ENCODE peak calls at places on chromosomes 2 and 18, in four cellular contexts. M is iris pigment epithelial cell; B is activated CD8-positive, alpha-beta T cell treated with anti-CD3 and anti-CD28 coated beads for 36 hours; H is NCI-H1436. A is an unnamed sample.
A peak's percentile ranks its signal among the peaks of the same experiment; 100 is the strongest.

GRCh38 chr2:157793053-157793612 is 83.0 kb downstream of the ACVR1 start:
- DNase-seq in M (peak; percentile 17), B (no peak), H (no peak), A (no peak)

GRCh38 chr2:108813732-108814131 is 27.2 kb downstream of the CCDC138 start:
- DNase-seq in M (peak; percentile 17), B (no peak), H (no peak), A (no peak)

GRCh38 chr18:68418226-68418868 is 296.6 kb downstream of the TMX3 start:
- DNase-seq in M (no peak), B (no peak), H (no peak), A (no peak)

GRCh38 chr2:72138921-72139381 is 8.7 kb downstream of the CYP26B1 start:
- DNase-seq in M (no peak), B (no peak), H (no peak), A (no peak)

GRCh38 chr2:85777441-85777861 is 23.7 kb downstream of the ATOH8 start:
- DNase-seq in M (no peak), B (no peak), H (no peak), A (no peak)

GRCh38 chr2:65429799-65430514 is 2.4 kb downstream of the SPRED2 start:
- DNase-seq in M (no peak), B (no peak), H (no peak), A (no peak)

GRCh38 chr2:186256540-186256939 is 229.5 kb upstream of the ZC3H15 start:
- DNase-seq in M (peak; percentile 45), B (no peak), H (peak; percentile 33), A (no peak)

GRCh38 chr2:205734436-205734835 is 52.1 kb downstream of the NRP2 start:
- DNase-seq in M (peak; percentile 95), B (no peak), H (no peak), A (peak; percentile 50)

GRCh38 chr2:27485496-27485895 is 4.0 kb downstream of the IFT172 start:
- DNase-seq in M (no peak), B (no peak), H (no peak), A (no peak)

GRCh38 chr2:237259201-237259600 is 154.8 kb downstream of the COL6A3 start:
- DNase-seq in M (no peak), B (no peak), H (no peak), A (no peak)

GRCh38 chr2:191578031-191578430 is 99.9 kb upstream of the NABP1 start:
- DNase-seq in M (no peak), B (no peak), H (no peak), A (no peak)